ENCODE peak calls at places on chromosomes 2 and 18, in four cellular contexts. One of them, this sample, is unnamed. For H3K4me1, the result is how much of the 10 kb centered on the place peaks cover.

GRCh38 chr2:27931361-27931937 is 40.9 kb downstream of the BABAM2 start:
- DNase-seq in pancreas: no peak
- DNase-seq in PC-9: no peak
- DNase-seq in psoas muscle: no peak
- DNase-seq in this sample: no peak

GRCh38 chr2:41989503-41990180 is 58.2 kb upstream of the PKDCC start:
- DNase-seq in pancreas: no peak
- DNase-seq in PC-9: peak
- DNase-seq in psoas muscle: no peak
- DNase-seq in this sample: no peak

GRCh38 chr2:34161546-34161945 is 562.4 kb upstream of the FAM98A start:
- DNase-seq in pancreas: no peak
- DNase-seq in PC-9: no peak
- DNase-seq in psoas muscle: no peak
- DNase-seq in this sample: no peak

GRCh38 chr2:240972636-240973521 is 25.5 kb upstream of the SNED1 start:
- DNase-seq in pancreas: peak
- DNase-seq in PC-9: no peak
- DNase-seq in psoas muscle: peak
- DNase-seq in this sample: no peak

GRCh38 chr2:64274399-64275173 is 130.4 kb upstream of the PELI1 start:
- DNase-seq in pancreas: no peak
- DNase-seq in PC-9: no peak
- DNase-seq in psoas muscle: no peak
- DNase-seq in this sample: no peak

GRCh38 chr2:157349949-157350510 is 24.4 kb upstream of the ERMN start:
- DNase-seq in pancreas: no peak
- DNase-seq in PC-9: no peak
- DNase-seq in psoas muscle: no peak
- DNase-seq in this sample: no peak

GRCh38 chr2:157627594-157628281 is 926 bp downstream of the ACVR1C start:
- DNase-seq in pancreas: peak
- DNase-seq in PC-9: peak
- DNase-seq in psoas muscle: no peak
- DNase-seq in this sample: no peak

GRCh38 chr2:1496394-1496821 is 83.1 kb downstream of the TPO start:
- DNase-seq in pancreas: no peak
- DNase-seq in PC-9: no peak
- DNase-seq in psoas muscle: no peak
- DNase-seq in this sample: no peak

GRCh38 chr2:191544511-191545062 is 133.3 kb upstream of the NABP1 start:
- DNase-seq in pancreas: no peak
- DNase-seq in PC-9: no peak
- DNase-seq in psoas muscle: no peak
- DNase-seq in this sample: no peak

GRCh38 chr2:174623106-174623680 is 25.6 kb upstream of the WIPF1 start:
- DNase-seq in pancreas: no peak
- DNase-seq in PC-9: no peak
- DNase-seq in psoas muscle: no peak
- DNase-seq in this sample: no peak

GRCh38 chr2:233456111-233456510 is 101.8 kb downstream of the DGKD start:
- DNase-seq in pancreas: no peak
- DNase-seq in PC-9: no peak
- DNase-seq in psoas muscle: peak
- DNase-seq in this sample: no peak

GRCh38 chr2:105788670-105789290 is 44.1 kb downstream of the NCK2 start:
- DNase-seq in pancreas: no peak
- DNase-seq in PC-9: no peak
- DNase-seq in psoas muscle: no peak
- DNase-seq in this sample: no peak

GRCh38 chr18:22813648-22814328 is 119.3 kb upstream of the RBBP8 start:
- DNase-seq in pancreas: no peak
- DNase-seq in PC-9: no peak
- DNase-seq in psoas muscle: no peak
- DNase-seq in this sample: no peak

GRCh38 chr2:206533977-206534376 is 90.6 kb downstream of the ADAM23 start:
- DNase-seq in pancreas: no peak
- DNase-seq in PC-9: no peak
- DNase-seq in psoas muscle: no peak
- DNase-seq in this sample: no peak

GRCh38 chr18:77709107-77709506 is 459.5 kb downstream of the GALR1 start:
- DNase-seq in pancreas: no peak
- DNase-seq in PC-9: no peak
- DNase-seq in psoas muscle: no peak
- DNase-seq in this sample: no peak

GRCh38 chr2:8488001-8488738 is 193.7 kb upstream of the ID2 start:
- DNase-seq in pancreas: no peak
- DNase-seq in PC-9: no peak
- DNase-seq in psoas muscle: no peak
- DNase-seq in this sample: no peak

GRCh38 chr2:142885543-142885942 is 8.1 kb downstream of the KYNU start:
- DNase-seq in pancreas: no peak
- DNase-seq in PC-9: no peak
- DNase-seq in psoas muscle: no peak
- DNase-seq in this sample: no peak

GRCh38 chr2:101473911-101474751 is 781 bp downstream of the RFX8 start:
- DNase-seq in pancreas: peak
- DNase-seq in PC-9: peak
- DNase-seq in psoas muscle: peak
- DNase-seq in this sample: peak

GRCh38 chr2:88810488-88810887 is 119.0 kb downstream of the RPIA start:
- DNase-seq in pancreas: no peak
- DNase-seq in PC-9: no peak
- DNase-seq in psoas muscle: no peak
- DNase-seq in this sample: no peak

GRCh38 chr2:74554821-74555531 is 456 bp downstream of the DOK1 start:
- DNase-seq in pancreas: peak
- DNase-seq in PC-9: peak
- DNase-seq in psoas muscle: peak
- DNase-seq in this sample: peak

GRCh38 chr2:30235008-30235655 is 3.8 kb downstream of the LBH start:
- DNase-seq in pancreas: no peak
- DNase-seq in PC-9: no peak
- DNase-seq in psoas muscle: no peak
- DNase-seq in this sample: no peak

GRCh38 chr2:212858496-212858895 is 292.9 kb downstream of the IKZF2 start:
- DNase-seq in pancreas: no peak
- DNase-seq in PC-9: no peak
- DNase-seq in psoas muscle: no peak
- DNase-seq in this sample: no peak

GRCh38 chr18:57762686-57763085 is 40.4 kb downstream of the ATP8B1 start:
- DNase-seq in pancreas: no peak
- DNase-seq in PC-9: no peak
- DNase-seq in psoas muscle: no peak
- DNase-seq in this sample: no peak

GRCh38 chr2:203705184-203705583 is 1.3 kb upstream of the CD28 start:
- DNase-seq in pancreas: no peak
- DNase-seq in PC-9: no peak
- DNase-seq in psoas muscle: no peak
- DNase-seq in this sample: no peak

GRCh38 chr2:216922170-216922780 is 62.4 kb upstream of the TNP1 start:
- DNase-seq in pancreas: no peak
- DNase-seq in PC-9: no peak
- DNase-seq in psoas muscle: no peak
- DNase-seq in this sample: no peak

GRCh38 chr2:218024871-218025270 is 22.1 kb upstream of the TNS1 start:
- DNase-seq in pancreas: no peak
- DNase-seq in PC-9: no peak
- DNase-seq in psoas muscle: no peak
- DNase-seq in this sample: peak

GRCh38 chr2:96404446-96405373 is 69.1 kb downstream of the NCAPH start:
- DNase-seq in pancreas: peak
- DNase-seq in PC-9: no peak
- DNase-seq in psoas muscle: peak
- DNase-seq in this sample: peak

GRCh38 chr2:238280083-238280816 is 8.2 kb downstream of the PER2 start:
- DNase-seq in pancreas: no peak
- DNase-seq in PC-9: no peak
- DNase-seq in psoas muscle: no peak
- DNase-seq in this sample: peak

GRCh38 chr2:40751981-40752380 is 300.1 kb upstream of the SLC8A1 start:
- DNase-seq in pancreas: no peak
- DNase-seq in PC-9: no peak
- DNase-seq in psoas muscle: no peak
- DNase-seq in this sample: no peak

GRCh38 chr2:234676859-234677450 is 180.1 kb upstream of the ARL4C start:
- DNase-seq in pancreas: no peak
- DNase-seq in PC-9: no peak
- DNase-seq in psoas muscle: no peak
- DNase-seq in this sample: no peak
- H3K4me1 ChIP-seq in pancreas: under half
- H3K4me1 ChIP-seq in PC-9: half or more
- H3K4me1 ChIP-seq in psoas muscle: under half
- H3K4me1 ChIP-seq in this sample: under half

GRCh38 chr2:144441711-144442141 is 78.2 kb downstream of the ZEB2 start:
- DNase-seq in pancreas: no peak
- DNase-seq in PC-9: no peak
- DNase-seq in psoas muscle: no peak
- DNase-seq in this sample: no peak

GRCh38 chr2:144443837-144444236 is 76.1 kb downstream of the ZEB2 start:
- DNase-seq in pancreas: no peak
- DNase-seq in PC-9: no peak
- DNase-seq in psoas muscle: no peak
- DNase-seq in this sample: no peak

GRCh38 chr2:144434865-144435264 is 85.1 kb downstream of the ZEB2 start:
- DNase-seq in pancreas: no peak
- DNase-seq in PC-9: no peak
- DNase-seq in psoas muscle: no peak
- DNase-seq in this sample: no peak

GRCh38 chr2:144437636-144438035 is 82.3 kb downstream of the ZEB2 start:
- DNase-seq in pancreas: no peak
- DNase-seq in PC-9: no peak
- DNase-seq in psoas muscle: no peak
- DNase-seq in this sample: no peak

DNA sequence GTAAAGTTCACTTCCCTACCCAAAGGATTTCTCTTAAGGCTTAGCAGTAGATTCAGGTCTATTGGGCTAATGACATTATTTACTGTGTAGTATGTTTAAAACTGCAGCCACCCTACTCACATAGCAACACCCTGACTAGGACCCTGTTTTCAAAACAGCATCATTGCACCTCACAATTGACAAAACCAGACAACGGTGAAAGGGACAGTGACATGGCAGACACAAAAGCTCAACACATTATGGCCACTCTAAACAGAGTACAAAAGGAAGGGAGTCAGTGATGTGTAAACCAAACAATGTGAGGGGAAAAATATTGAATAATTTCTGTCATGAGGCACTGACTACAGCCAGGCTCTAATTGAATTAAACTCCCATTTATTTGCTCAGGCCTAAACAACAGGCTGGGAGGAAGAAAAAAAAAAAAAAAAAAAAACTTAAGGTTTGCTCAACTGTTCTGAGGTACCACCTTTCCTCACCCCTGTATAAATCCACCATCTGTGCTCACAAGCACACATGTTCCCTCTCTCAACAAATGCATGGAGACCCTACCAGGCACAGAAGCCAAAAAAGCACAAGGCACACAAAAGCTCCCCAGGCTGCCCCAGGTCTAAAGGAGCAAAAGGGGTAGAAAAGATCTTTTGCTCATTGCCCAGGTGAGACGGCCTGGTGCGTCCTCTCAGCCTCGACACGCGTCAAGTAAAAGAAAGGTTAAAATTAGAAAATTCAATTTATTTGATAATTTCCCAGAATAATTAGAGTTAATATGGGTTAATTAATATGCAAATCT is 81.0 kb downstream of the ZEB2 start:
- DNase-seq in pancreas: no peak
- DNase-seq in PC-9: no peak
- DNase-seq in psoas muscle: no peak
- DNase-seq in this sample: no peak
- H3K4me1 ChIP-seq in pancreas: under half
- H3K4me1 ChIP-seq in PC-9: under half
- H3K4me1 ChIP-seq in psoas muscle: under half
- H3K4me1 ChIP-seq in this sample: half or more

GRCh38 chr18:25533088-25533676 is 181.2 kb upstream of the ZNF521 start:
- DNase-seq in pancreas: no peak
- DNase-seq in PC-9: no peak
- DNase-seq in psoas muscle: no peak
- DNase-seq in this sample: no peak
- H3K4me1 ChIP-seq in pancreas: under half
- H3K4me1 ChIP-seq in PC-9: under half
- H3K4me1 ChIP-seq in psoas muscle: under half
- H3K4me1 ChIP-seq in this sample: under half

DNA sequence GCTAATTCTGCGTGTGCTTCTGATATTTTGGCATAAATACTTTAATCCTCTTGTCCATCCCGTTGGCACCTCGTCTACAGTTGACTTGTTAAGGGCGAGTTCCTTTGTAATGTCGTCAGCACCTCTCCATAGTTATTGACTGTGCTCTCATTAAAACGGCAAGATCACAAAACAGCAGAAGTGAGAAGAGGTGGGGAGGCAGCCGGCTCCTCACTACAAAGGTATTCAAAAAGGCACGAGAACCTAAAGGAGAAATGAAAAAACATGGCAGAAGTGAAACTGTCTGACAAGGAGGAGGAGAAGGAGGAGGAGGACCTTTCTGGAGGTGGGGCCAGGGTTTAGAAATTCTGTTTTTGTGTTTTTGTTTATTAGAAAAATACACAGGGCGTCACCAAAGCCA is 235.6 kb downstream of the BCL11A start:
- DNase-seq in pancreas: no peak
- DNase-seq in PC-9: no peak
- DNase-seq in psoas muscle: no peak
- DNase-seq in this sample: no peak
- H3K4me1 ChIP-seq in pancreas: under half
- H3K4me1 ChIP-seq in PC-9: under half
- H3K4me1 ChIP-seq in psoas muscle: under half
- H3K4me1 ChIP-seq in this sample: under half